ENCODE peak calls at places on chromosomes 11 and 22, in four cellular contexts. One of them, this sample, is unnamed.

GRCh38 chr22:30267382-30268302 is 991 bp upstream of the OSM start:
- DNase-seq in IMR-90: no peak
- DNase-seq in mesendoderm: no peak
- DNase-seq in H9: no peak
- DNase-seq in this sample: no peak

GRCh38 chr11:46285594-46286033 is 8.2 kb downstream of the CREB3L1 start:
- DNase-seq in IMR-90: peak
- DNase-seq in mesendoderm: no peak
- DNase-seq in H9: no peak
- DNase-seq in this sample: no peak

GRCh38 chr22:23212061-23213030 is 32.0 kb downstream of the BCR start:
- DNase-seq in IMR-90: no peak
- DNase-seq in mesendoderm: no peak
- DNase-seq in H9: no peak
- DNase-seq in this sample: no peak

GRCh38 chr22:41925783-41926460 is 684 bp downstream of the TNFRSF13C start:
- DNase-seq in IMR-90: peak
- DNase-seq in mesendoderm: peak
- DNase-seq in H9: peak
- DNase-seq in this sample: no peak

GRCh38 chr11:85132839-85133238 is 494.3 kb downstream of the DLG2 start:
- DNase-seq in IMR-90: peak
- DNase-seq in mesendoderm: peak
- DNase-seq in H9: peak
- DNase-seq in this sample: peak

GRCh38 chr11:68216171-68216938 is 3.3 kb upstream of the KMT5B start:
- DNase-seq in IMR-90: no peak
- DNase-seq in mesendoderm: no peak
- DNase-seq in H9: no peak
- DNase-seq in this sample: no peak

GRCh38 chr11:86558841-86559240 is 113.6 kb downstream of the ME3 start:
- DNase-seq in IMR-90: no peak
- DNase-seq in mesendoderm: no peak
- DNase-seq in H9: no peak
- DNase-seq in this sample: no peak

GRCh38 chr11:39327302-39327701 is 2132.2 kb downstream of the LRRC4C start:
- DNase-seq in IMR-90: no peak
- DNase-seq in mesendoderm: no peak
- DNase-seq in H9: no peak
- DNase-seq in this sample: no peak

GRCh38 chr11:68447015-68447801 is 13.3 kb upstream of the PPP6R3 start:
- DNase-seq in IMR-90: peak
- DNase-seq in mesendoderm: peak
- DNase-seq in H9: peak
- DNase-seq in this sample: peak

GRCh38 chr22:29202231-29203192 is 3.2 kb upstream of the EMID1 start:
- DNase-seq in IMR-90: peak
- DNase-seq in mesendoderm: peak
- DNase-seq in H9: peak
- DNase-seq in this sample: no peak

GRCh38 chr11:122754553-122755322 is 83.6 kb upstream of the CRTAM start:
- DNase-seq in IMR-90: no peak
- DNase-seq in mesendoderm: peak
- DNase-seq in H9: peak
- DNase-seq in this sample: peak

GRCh38 chr11:110897035-110897434 is 184.8 kb upstream of the ARHGAP20 start:
- DNase-seq in IMR-90: peak
- DNase-seq in mesendoderm: no peak
- DNase-seq in H9: no peak
- DNase-seq in this sample: no peak

GRCh38 chr11:114061053-114062049 is 1.8 kb downstream of the ZBTB16 start:
- DNase-seq in IMR-90: no peak
- DNase-seq in mesendoderm: no peak
- DNase-seq in H9: no peak
- DNase-seq in this sample: no peak

GRCh38 chr11:93905384-93905783 is 55.0 kb upstream of the VSTM5 start:
- DNase-seq in IMR-90: peak
- DNase-seq in mesendoderm: no peak
- DNase-seq in H9: no peak
- DNase-seq in this sample: no peak

GRCh38 chr11:120057595-120058581 is 80.0 kb downstream of the TRIM29 start:
- DNase-seq in IMR-90: no peak
- DNase-seq in mesendoderm: peak
- DNase-seq in H9: peak
- DNase-seq in this sample: peak

GRCh38 chr11:46308632-46309419 is 31.4 kb downstream of the CREB3L1 start:
- DNase-seq in IMR-90: peak
- DNase-seq in mesendoderm: peak
- DNase-seq in H9: peak
- DNase-seq in this sample: peak

GRCh38 chr11:46271875-46272815 is 5.3 kb upstream of the CREB3L1 start:
- DNase-seq in IMR-90: no peak
- DNase-seq in mesendoderm: peak
- DNase-seq in H9: no peak
- DNase-seq in this sample: no peak

GRCh38 chr11:133197425-133197824 is 334.9 kb downstream of the OPCML start:
- DNase-seq in IMR-90: no peak
- DNase-seq in mesendoderm: peak
- DNase-seq in H9: no peak
- DNase-seq in this sample: no peak

GRCh38 chr11:126318642-126319373 is 14.9 kb downstream of the DCPS start:
- DNase-seq in IMR-90: peak
- DNase-seq in mesendoderm: no peak
- DNase-seq in H9: no peak
- DNase-seq in this sample: no peak

GRCh38 chr11:119120639-119121007 is 757 bp upstream of the HINFP start:
- DNase-seq in IMR-90: peak
- DNase-seq in mesendoderm: no peak
- DNase-seq in H9: no peak
- DNase-seq in this sample: no peak

GRCh38 chr22:38609371-38609770 is 39.4 kb upstream of the DMC1 start:
- DNase-seq in IMR-90: no peak
- DNase-seq in mesendoderm: no peak
- DNase-seq in H9: no peak
- DNase-seq in this sample: no peak

GRCh38 chr22:39309364-39309861 is 10.0 kb downstream of the RPL3 start:
- DNase-seq in IMR-90: no peak
- DNase-seq in mesendoderm: peak
- DNase-seq in H9: peak
- DNase-seq in this sample: peak

GRCh38 chr11:11356842-11357241 is 3.8 kb upstream of the CSNK2A3 start:
- DNase-seq in IMR-90: no peak
- DNase-seq in mesendoderm: no peak
- DNase-seq in H9: no peak
- DNase-seq in this sample: no peak

GRCh38 chr11:102138677-102139076 is 28.4 kb downstream of the YAP1 start:
- DNase-seq in IMR-90: peak
- DNase-seq in mesendoderm: no peak
- DNase-seq in H9: no peak
- DNase-seq in this sample: no peak

GRCh38 chr11:120212259-120212888 is 1.5 kb downstream of the OAF start:
- DNase-seq in IMR-90: peak
- DNase-seq in mesendoderm: no peak
- DNase-seq in H9: no peak
- DNase-seq in this sample: no peak

GRCh38 chr11:87235366-87235765 is 197.6 kb downstream of the TMEM135 start:
- DNase-seq in IMR-90: no peak
- DNase-seq in mesendoderm: no peak
- DNase-seq in H9: no peak
- DNase-seq in this sample: no peak

GRCh38 chr11:133520707-133521106 is 11.6 kb downstream of the OPCML start:
- DNase-seq in IMR-90: no peak
- DNase-seq in mesendoderm: no peak
- DNase-seq in H9: no peak
- DNase-seq in this sample: no peak

GRCh38 chr22:20957691-20958440 is 9.2 kb upstream of the AIFM3 start:
- DNase-seq in IMR-90: no peak
- DNase-seq in mesendoderm: peak
- DNase-seq in H9: peak
- DNase-seq in this sample: peak

GRCh38 chr11:132119573-132119972 is 749.2 kb downstream of the NTM start:
- DNase-seq in IMR-90: no peak
- DNase-seq in mesendoderm: no peak
- DNase-seq in H9: no peak
- DNase-seq in this sample: no peak

GRCh38 chr11:121722431-121723256 is 269.9 kb upstream of the SORL1-AS1 start:
- DNase-seq in IMR-90: peak
- DNase-seq in mesendoderm: peak
- DNase-seq in H9: peak
- DNase-seq in this sample: peak

GRCh38 chr11:1924121-1924520 is 4.6 kb downstream of the TNNT3 start:
- DNase-seq in IMR-90: no peak
- DNase-seq in mesendoderm: no peak
- DNase-seq in H9: no peak
- DNase-seq in this sample: no peak

GRCh38 chr11:70796601-70797000 is 398.3 kb downstream of the CTTN start:
- DNase-seq in IMR-90: no peak
- DNase-seq in mesendoderm: peak
- DNase-seq in H9: peak
- DNase-seq in this sample: no peak

DNA sequence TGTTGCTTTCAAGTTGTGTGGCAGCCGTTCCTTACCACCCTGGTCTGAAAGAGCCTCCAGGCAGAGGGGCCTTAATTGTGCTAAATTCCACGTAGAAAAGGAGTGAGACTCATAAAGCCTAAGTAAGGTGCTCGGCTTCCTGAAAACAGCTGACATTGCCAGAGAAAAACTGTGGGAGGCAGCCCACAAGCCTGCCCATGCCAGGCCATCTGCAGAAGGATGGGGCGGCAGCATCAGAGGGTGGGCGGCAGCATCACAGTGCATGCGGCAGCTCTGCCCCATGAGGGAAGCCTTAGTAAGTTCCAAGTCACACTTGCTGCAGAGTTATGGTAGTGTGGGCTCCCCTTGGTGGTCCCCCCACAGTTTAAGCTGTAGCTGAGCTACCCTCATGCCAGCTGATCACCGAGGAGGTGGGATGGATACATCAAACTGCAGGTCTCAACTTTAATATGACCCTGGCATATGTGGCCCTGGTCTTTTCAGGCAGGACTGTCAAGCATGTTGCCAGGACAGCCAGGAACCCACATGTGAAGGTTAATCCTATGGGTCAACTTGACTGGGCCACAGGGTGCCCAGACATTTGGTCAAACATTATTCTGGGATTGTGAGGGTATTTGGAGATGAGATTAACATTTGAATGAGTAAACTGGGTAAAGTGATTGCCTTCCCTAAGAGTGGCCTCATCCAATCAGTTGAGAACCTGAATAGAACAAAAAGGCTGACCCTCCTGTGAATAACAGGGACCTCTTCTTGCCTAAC is 3.1 kb upstream of the EIF3F start:
- DNase-seq in IMR-90: no peak
- DNase-seq in mesendoderm: no peak
- DNase-seq in H9: no peak
- DNase-seq in this sample: no peak
- H4K5ac ChIP-seq in IMR-90: no peak
- H4K5ac ChIP-seq in mesendoderm: no peak
- H4K5ac ChIP-seq in H9: no peak
- H4K5ac ChIP-seq in this sample: no peak

GRCh38 chr22:44601189-44601588 is 100.8 kb upstream of the PRR5 start:
- DNase-seq in IMR-90: no peak
- DNase-seq in mesendoderm: no peak
- DNase-seq in H9: no peak
- DNase-seq in this sample: no peak

GRCh38 chr22:44601725-44602124 is 100.3 kb upstream of the PRR5 start:
- DNase-seq in IMR-90: no peak
- DNase-seq in mesendoderm: no peak
- DNase-seq in H9: no peak
- DNase-seq in this sample: no peak

GRCh38 chr22:44605486-44605885 is 96.5 kb upstream of the PRR5 start:
- DNase-seq in IMR-90: no peak
- DNase-seq in mesendoderm: no peak
- DNase-seq in H9: no peak
- DNase-seq in this sample: no peak

GRCh38 chr22:44603774-44604173 is 98.2 kb upstream of the PRR5 start:
- DNase-seq in IMR-90: no peak
- DNase-seq in mesendoderm: no peak
- DNase-seq in H9: no peak
- DNase-seq in this sample: no peak

GRCh38 chr22:44604455-44604854 is 97.5 kb upstream of the PRR5 start:
- DNase-seq in IMR-90: no peak
- DNase-seq in mesendoderm: no peak
- DNase-seq in H9: no peak
- DNase-seq in this sample: no peak
- H4K5ac ChIP-seq in IMR-90: no peak
- H4K5ac ChIP-seq in mesendoderm: no peak
- H4K5ac ChIP-seq in H9: no peak
- H4K5ac ChIP-seq in this sample: no peak

GRCh38 chr11:8740156-8740555 is 57.6 kb downstream of the RPL27A start:
- DNase-seq in IMR-90: no peak
- DNase-seq in mesendoderm: no peak
- DNase-seq in H9: no peak
- DNase-seq in this sample: no peak
- H4K5ac ChIP-seq in IMR-90: no peak
- H4K5ac ChIP-seq in mesendoderm: no peak
- H4K5ac ChIP-seq in H9: no peak
- H4K5ac ChIP-seq in this sample: no peak

GRCh38 chr11:129382583-129382982 is 6.9 kb downstream of the BARX2 start:
- DNase-seq in IMR-90: no peak
- DNase-seq in mesendoderm: no peak
- DNase-seq in H9: no peak
- DNase-seq in this sample: no peak

GRCh38 chr11:129385801-129386200 is 10.2 kb downstream of the BARX2 start:
- DNase-seq in IMR-90: no peak
- DNase-seq in mesendoderm: no peak
- DNase-seq in H9: no peak
- DNase-seq in this sample: no peak

GRCh38 chr11:129386795-129387390 is 11.2 kb downstream of the BARX2 start:
- DNase-seq in IMR-90: no peak
- DNase-seq in mesendoderm: no peak
- DNase-seq in H9: no peak
- DNase-seq in this sample: no peak

GRCh38 chr11:129383060-129383459 is 7.4 kb downstream of the BARX2 start:
- DNase-seq in IMR-90: no peak
- DNase-seq in mesendoderm: no peak
- DNase-seq in H9: no peak
- DNase-seq in this sample: no peak

GRCh38 chr11:129384415-129384814 is 8.8 kb downstream of the BARX2 start:
- DNase-seq in IMR-90: no peak
- DNase-seq in mesendoderm: no peak
- DNase-seq in H9: no peak
- DNase-seq in this sample: no peak
- H4K5ac ChIP-seq in IMR-90: no peak
- H4K5ac ChIP-seq in mesendoderm: no peak
- H4K5ac ChIP-seq in H9: no peak
- H4K5ac ChIP-seq in this sample: no peak

GRCh38 chr11:60214386-60214785 is 28.6 kb downstream of the MS4A4E start:
- DNase-seq in IMR-90: no peak
- DNase-seq in mesendoderm: no peak
- DNase-seq in H9: no peak
- DNase-seq in this sample: no peak
- H4K5ac ChIP-seq in IMR-90: no peak
- H4K5ac ChIP-seq in mesendoderm: no peak
- H4K5ac ChIP-seq in H9: no peak
- H4K5ac ChIP-seq in this sample: no peak